ENCODE peak calls at places on chromosomes 4 and X, in nine cellular contexts. U is BE2C, V is NCI-H2029 treated with DMSO at 0.1 percent for 48 hours, R is IMR-90, X is iris pigment epithelial cell, N is amygdala, G is endodermal cell, B is RPMI7951, O is sciatic nerve. J is an unnamed sample.

GRCh38 chr4:142408003-142408441 is 438.1 kb downstream of the INPP4B start:
- DNase-seq in U (no peak), V (no peak), R (no peak), X (peak), N (no peak), G (no peak), B (peak), O (no peak), J (no peak)

GRCh38 chr4:103018391-103019318 is 850 bp downstream of the SLC9B1 start:
- DNase-seq in U (no peak), V (no peak), R (no peak), X (no peak), N (no peak), G (no peak), B (no peak), O (no peak), J (no peak)

GRCh38 chr4:15158410-15159091 is 156.3 kb downstream of the CPEB2 start:
- DNase-seq in U (no peak), V (no peak), R (no peak), X (no peak), N (no peak), G (peak), B (no peak), O (no peak), J (no peak)

GRCh38 chrX:8879750-8880149 is 78.6 kb upstream of the FAM9A start:
- DNase-seq in U (peak), V (no peak), R (peak), X (peak), N (no peak), G (peak), B (peak), O (no peak), J (no peak)

GRCh38 chrX:109155161-109155560 is 326.7 kb downstream of the GUCY2F start:
- DNase-seq in U (no peak), V (no peak), R (no peak), X (no peak), N (no peak), G (no peak), B (peak), O (no peak), J (no peak)

GRCh38 chrX:124619710-124620109 is 273.3 kb downstream of the SH2D1A start:
- DNase-seq in U (no peak), V (no peak), R (no peak), X (peak), N (no peak), G (no peak), B (no peak), O (no peak), J (no peak)

GRCh38 chr4:182967403-182967802 is 50.2 kb upstream of the DCTD start:
- DNase-seq in U (no peak), V (no peak), R (no peak), X (no peak), N (no peak), G (no peak), B (no peak), O (no peak), J (no peak)

GRCh38 chrX:41553688-41554087 is 106.5 kb downstream of the NYX start:
- DNase-seq in U (no peak), V (no peak), R (peak), X (peak), N (no peak), G (no peak), B (no peak), O (no peak), J (no peak)

GRCh38 chrX:139647597-139647996 is 60.4 kb downstream of the MCF2 start:
- DNase-seq in U (no peak), V (no peak), R (no peak), X (no peak), N (no peak), G (no peak), B (no peak), O (no peak), J (no peak)

GRCh38 chr4:8422786-8423185 is 17.7 kb downstream of the ACOX3 start:
- DNase-seq in U (no peak), V (no peak), R (no peak), X (no peak), N (no peak), G (no peak), B (no peak), O (no peak), J (no peak)

GRCh38 chrX:150623583-150623982 is 55.2 kb downstream of the MTM1 start:
- DNase-seq in U (no peak), V (no peak), R (no peak), X (no peak), N (no peak), G (no peak), B (no peak), O (no peak), J (no peak)

GRCh38 chr4:44817905-44818304 is 91.5 kb upstream of the GNPDA2 start:
- DNase-seq in U (no peak), V (no peak), R (no peak), X (no peak), N (no peak), G (no peak), B (no peak), O (no peak), J (no peak)

GRCh38 chr4:163607292-163607691 is 112.8 kb downstream of the TMA16 start:
- DNase-seq in U (no peak), V (no peak), R (no peak), X (peak), N (no peak), G (no peak), B (no peak), O (no peak), J (no peak)

GRCh38 chrX:25650216-25650615 is 487.9 kb upstream of the MAGEB18 start:
- DNase-seq in U (no peak), V (no peak), R (no peak), X (peak), N (no peak), G (no peak), B (no peak), O (no peak), J (no peak)

GRCh38 chr4:156638332-156638731 is 333.3 kb downstream of the PDGFC start:
- DNase-seq in U (no peak), V (no peak), R (peak), X (peak), N (no peak), G (no peak), B (peak), O (no peak), J (no peak)

GRCh38 chr4:54382623-54383022 is 153.5 kb downstream of the PDGFRA start:
- DNase-seq in U (no peak), V (no peak), R (no peak), X (no peak), N (no peak), G (no peak), B (no peak), O (no peak), J (no peak)

GRCh38 chr4:43048570-43048969 is 156.1 kb downstream of the GRXCR1 start:
- DNase-seq in U (no peak), V (no peak), R (no peak), X (no peak), N (no peak), G (peak), B (no peak), O (no peak), J (no peak)

GRCh38 chr4:119105605-119106004 is 30.0 kb upstream of the MYOZ2 start:
- DNase-seq in U (no peak), V (no peak), R (no peak), X (peak), N (no peak), G (no peak), B (no peak), O (no peak), J (no peak)

GRCh38 chrX:44871114-44871645 is 1.8 kb upstream of the KDM6A start:
- DNase-seq in U (no peak), V (no peak), R (no peak), X (no peak), N (no peak), G (peak), B (peak), O (no peak), J (no peak)

GRCh38 chr4:7782783-7783182 is 156.9 kb downstream of the AFAP1 start:
- DNase-seq in U (no peak), V (no peak), R (no peak), X (peak), N (no peak), G (no peak), B (no peak), O (no peak), J (no peak)